ENCODE peak calls at places on chromosomes 16 and 17, in seven cellular contexts. U is tibial artery; K is lower lobe of right lung; J is cardiac muscle cell; L is A549; P is CD4-positive, alpha-beta T cell; D is fibroblast of villous mesenchyme. R is an unnamed sample.

GRCh38 chr16:47285001-47285400 is 141.3 kb upstream of the NETO2 start:
- DNase-seq in U (no peak), K (no peak), J (no peak), L (no peak), P (no peak), D (peak; percentile 16), R (no peak)

GRCh38 chr16:55401036-55401435 is 77.0 kb downstream of the IRX6 start:
- DNase-seq in U (no peak), K (no peak), J (no peak), L (no peak), P (no peak), D (no peak), R (no peak)

GRCh38 chr16:75770051-75770450 is 43.8 kb upstream of the CPHXL start:
- DNase-seq in U (no peak), K (no peak), J (no peak), L (no peak), P (no peak), D (no peak), R (no peak)

GRCh38 chr17:78237403-78238012 is 6.1 kb downstream of the TMEM235 start:
- DNase-seq in U (no peak), K (no peak), J (no peak), L (no peak), P (no peak), D (no peak), R (no peak)

GRCh38 chr17:75899767-75900468 is 3.2 kb upstream of the TRIM65 start:
- DNase-seq in U (no peak), K (no peak), J (no peak), L (no peak), P (no peak), D (no peak), R (no peak)

GRCh38 chr17:50386451-50386994 is 10.8 kb downstream of the LRRC59 start:
- DNase-seq in U (no peak), K (no peak), J (no peak), L (no peak), P (no peak), D (no peak), R (no peak)

GRCh38 chr17:64253470-64253869 is 9.6 kb downstream of the TEX2 start:
- DNase-seq in U (no peak), K (no peak), J (no peak), L (no peak), P (no peak), D (no peak), R (no peak)

GRCh38 chr16:48720266-48720665 is 110.3 kb upstream of the N4BP1 start:
- DNase-seq in U (no peak), K (no peak), J (no peak), L (no peak), P (no peak), D (no peak), R (no peak)

GRCh38 chr16:31090540-31090939 is 1.8 kb upstream of the PRSS53 start:
- DNase-seq in U (no peak), K (no peak), J (no peak), L (no peak), P (no peak), D (no peak), R (no peak)

GRCh38 chr17:62966426-62967110 is 533 bp downstream of the TANC2 start:
- DNase-seq in U (peak; percentile 31), K (peak; percentile 80), J (peak; percentile 22), L (peak; percentile 54), P (no peak), D (peak; percentile 26), R (no peak)

GRCh38 chr16:89744813-89745212 is 23.5 kb downstream of the ZNF276 start:
- DNase-seq in U (no peak), K (no peak), J (no peak), L (no peak), P (no peak), D (no peak), R (no peak)

GRCh38 chr17:81412490-81413093 is 17.3 kb downstream of the BAHCC1 start:
- DNase-seq in U (no peak), K (no peak), J (peak; percentile 53), L (no peak), P (no peak), D (peak; percentile 70), R (no peak)

GRCh38 chr17:9696279-9697044 is 51.1 kb downstream of the USP43 start:
- DNase-seq in U (no peak), K (no peak), J (no peak), L (no peak), P (no peak), D (no peak), R (no peak)

GRCh38 chr16:3691778-3692177 is 25.5 kb downstream of the TRAP1 start:
- DNase-seq in U (no peak), K (no peak), J (no peak), L (no peak), P (no peak), D (no peak), R (no peak)

GRCh38 chr16:3689731-3690130 is 27.6 kb downstream of the TRAP1 start:
- DNase-seq in U (no peak), K (no peak), J (no peak), L (no peak), P (no peak), D (peak; percentile 60), R (no peak)

GRCh38 chr16:3690991-3691720 is 26.2 kb downstream of the TRAP1 start:
- DNase-seq in U (peak; percentile 30), K (no peak), J (no peak), L (no peak), P (no peak), D (peak; percentile 66), R (no peak)

GRCh38 chr16:3687792-3688191 is 29.5 kb downstream of the TRAP1 start:
- DNase-seq in U (no peak), K (no peak), J (no peak), L (no peak), P (no peak), D (no peak), R (no peak)

GRCh38 chr16:3690470-3690918 is 26.8 kb downstream of the TRAP1 start:
- DNase-seq in U (peak; percentile 96), K (peak; percentile 87), J (peak; percentile 96), L (peak; percentile 93), P (peak; percentile 76), D (peak; percentile 96), R (peak; percentile 84)
- TF ChIP-seq CTCF in U (peak; percentile 95), K (peak; percentile 96), J (peak; percentile 94), L (peak; percentile 89), P (peak; percentile 91), D (peak; percentile 84), R (peak; percentile 94)

DNA sequence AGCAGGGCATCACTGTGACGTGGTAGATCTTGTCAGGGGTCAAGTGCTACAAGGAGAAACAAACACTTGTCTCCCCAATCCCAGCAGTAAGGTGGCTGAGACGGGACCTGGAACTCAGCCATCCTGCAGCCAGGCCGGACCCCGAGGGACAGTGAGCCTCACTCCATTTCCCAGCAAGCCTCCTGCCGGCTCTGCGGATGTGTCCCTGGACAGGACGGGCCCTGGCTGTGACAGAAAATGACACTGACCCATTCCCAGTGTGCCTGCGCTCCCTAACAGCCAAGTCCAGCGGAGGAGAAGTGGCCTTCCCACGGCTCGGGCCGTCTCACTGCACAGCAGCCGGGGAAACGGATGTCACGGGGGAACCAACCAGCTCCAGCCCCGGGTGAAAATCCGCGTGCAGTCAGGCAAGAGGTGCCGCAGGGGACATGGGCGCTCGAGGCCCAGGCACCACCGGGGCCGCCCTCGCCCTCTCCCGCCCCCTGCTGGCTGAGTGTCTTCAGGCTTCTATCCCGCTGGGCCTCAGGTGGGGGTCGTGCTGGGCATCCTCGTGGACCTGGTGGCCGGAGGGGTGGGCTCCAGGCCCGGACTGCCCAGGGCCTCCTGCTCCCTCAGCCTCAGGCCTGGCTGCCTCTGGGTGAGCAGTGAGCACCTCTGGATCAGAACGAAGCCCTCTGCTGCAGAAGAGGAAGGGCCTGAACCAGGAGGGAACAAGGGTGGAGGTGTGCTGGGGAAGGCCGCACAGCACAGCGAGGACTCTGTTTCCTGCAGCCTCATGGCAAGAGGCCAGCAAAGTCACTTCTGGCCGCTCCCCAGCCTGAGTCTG is 6.7 kb downstream of the HAGHL start:
- DNase-seq in U (no peak), K (no peak), J (no peak), L (no peak), P (no peak), D (no peak), R (no peak)
- TF ChIP-seq CTCF in U (no peak), K (peak; percentile 37), J (peak; percentile 41), L (peak; percentile 49), P (peak; percentile 18), D (peak; percentile 46), R (no peak)

GRCh38 chr16:1810106-1810505 is 16.5 kb downstream of the HAGH start:
- DNase-seq in U (no peak), K (peak; percentile 30), J (no peak), L (no peak), P (no peak), D (no peak), R (no peak)

GRCh38 chr16:1810536-1810935 is 16.1 kb downstream of the HAGH start:
- DNase-seq in U (no peak), K (peak; percentile 34), J (no peak), L (no peak), P (no peak), D (no peak), R (no peak)

GRCh38 chr16:1809281-1809801 is 15.8 kb upstream of the IGFALS start:
- DNase-seq in U (no peak), K (peak; percentile 38), J (no peak), L (no peak), P (no peak), D (no peak), R (no peak)

GRCh38 chr16:1815461-1815860 is 11.2 kb downstream of the HAGH start:
- DNase-seq in U (no peak), K (no peak), J (no peak), L (no peak), P (no peak), D (peak; percentile 89), R (no peak)

GRCh38 chr16:1812732-1813163 is 13.9 kb downstream of the HAGH start:
- DNase-seq in U (no peak), K (peak; percentile 87), J (peak; percentile 92), L (peak; percentile 66), P (peak; percentile 33), D (peak; percentile 91), R (no peak)
- TF ChIP-seq CTCF in U (no peak), K (peak; percentile 59), J (peak; percentile 67), L (peak; percentile 62), P (peak; percentile 58), D (peak; percentile 76), R (no peak)

DNA sequence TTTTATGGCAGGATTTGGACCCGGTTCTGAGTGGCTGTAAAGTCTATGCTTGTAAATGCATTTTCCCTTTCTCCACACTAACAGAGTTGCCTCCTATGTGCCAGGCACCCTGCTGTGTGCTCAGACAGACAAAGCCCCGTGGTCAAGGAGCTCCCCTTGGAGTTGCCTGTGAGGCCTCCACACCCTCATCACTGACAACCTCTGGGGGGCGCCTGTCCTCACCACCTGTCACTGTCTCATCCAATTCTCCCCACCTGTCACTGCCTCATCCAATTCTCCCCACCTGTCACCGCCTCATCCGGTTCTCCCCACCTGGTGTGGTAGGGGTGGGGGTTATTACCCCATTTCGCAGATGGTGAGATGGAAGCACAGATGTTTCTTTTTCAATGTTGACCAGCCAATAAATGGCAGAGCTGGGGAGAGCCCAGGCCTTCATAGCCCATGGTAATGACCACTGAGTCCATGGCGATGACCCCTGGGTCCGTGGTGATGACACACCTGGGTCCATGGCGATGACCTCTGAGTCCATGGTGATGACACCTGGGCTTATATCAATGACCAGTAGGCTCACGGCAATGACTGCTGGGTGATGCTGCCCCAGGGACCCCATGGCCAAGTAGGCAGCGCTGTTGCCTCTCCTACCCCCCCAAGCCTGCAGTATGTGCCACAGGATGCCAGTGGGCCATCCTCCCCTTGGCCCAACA is 150.1 kb downstream of the IRF8 start:
- DNase-seq in U (no peak), K (no peak), J (no peak), L (no peak), P (no peak), D (no peak), R (no peak)
- TF ChIP-seq CTCF in U (no peak), K (no peak), J (no peak), L (no peak), P (no peak), D (no peak), R (no peak)

R was measured in CD14-positive monocyte.